ENCODE peak calls at places on chromosomes 4 and X, in eight cellular contexts. O is gastrocnemius medialis, H is uterus, K is A549, X is endothelial cell of umbilical vein, F is Peyer's patch, N is right lobe of liver, Q is tibial nerve. J is an unnamed sample.

GRCh38 chr4:150135134-150135773 is 57.0 kb downstream of the DCLK2 start:
- DNase-seq in H (no peak), F (no peak), K (no peak), X (no peak), Q (no peak), N (no peak), O (no peak), J (no peak)

GRCh38 chr4:78312989-78313753 is 238.4 kb upstream of the ANXA3 start:
- DNase-seq in F (no peak), H (no peak), Q (no peak), O (no peak), N (no peak), X (no peak), K (no peak), J (no peak)

GRCh38 chr4:142036795-142037583 is 400.6 kb downstream of the IL15 start:
- DNase-seq in H (no peak), X (peak), O (no peak), N (no peak), K (peak), F (no peak), Q (no peak), J (no peak)

GRCh38 chrX:43969504-43970501 is 3.4 kb downstream of the NDP start:
- DNase-seq in X (no peak), F (no peak), O (no peak), H (peak), Q (no peak), K (peak), N (no peak), J (no peak)

GRCh38 chr4:79297029-79297428 is 28.8 kb downstream of the NAA11 start:
- DNase-seq in F (no peak), H (no peak), X (no peak), N (no peak), K (no peak), Q (no peak), O (no peak), J (no peak)

GRCh38 chr4:150583287-150584197 is 1.6 kb downstream of the MAB21L2 start:
- DNase-seq in N (peak), Q (no peak), K (no peak), O (peak), H (no peak), X (peak), F (no peak), J (no peak)

GRCh38 chrX:13401724-13402123 is 81.9 kb upstream of the ATXN3L start:
- DNase-seq in H (no peak), O (no peak), K (no peak), Q (no peak), F (no peak), X (no peak), N (no peak), J (no peak)

GRCh38 chr4:37243722-37244582 is 591 bp upstream of the NWD2 start:
- DNase-seq in H (no peak), N (no peak), F (no peak), K (peak), Q (no peak), O (no peak), X (no peak), J (no peak)

GRCh38 chr4:43843501-43843900 is 605.1 kb downstream of the KCTD8 start:
- DNase-seq in H (no peak), O (no peak), Q (no peak), X (no peak), N (no peak), F (no peak), K (no peak), J (no peak)

GRCh38 chr4:25976780-25977179 is 62.8 kb downstream of the SMIM20 start:
- DNase-seq in N (no peak), O (no peak), X (no peak), Q (no peak), H (no peak), K (no peak), F (no peak), J (no peak)

GRCh38 chrX:124395145-124395858 is 48.9 kb downstream of the SH2D1A start:
- DNase-seq in Q (no peak), F (no peak), N (no peak), H (no peak), O (no peak), K (no peak), X (no peak), J (no peak)

GRCh38 chr4:5839751-5840674 is 52.9 kb downstream of the CRMP1 start:
- DNase-seq in H (peak), K (no peak), N (no peak), F (no peak), O (peak), Q (no peak), X (no peak), J (no peak)

GRCh38 chrX:44651347-44651746 is 108.7 kb upstream of the FUNDC1 start:
- DNase-seq in N (no peak), Q (no peak), O (peak), F (no peak), H (no peak), K (no peak), X (no peak), J (peak)

GRCh38 chrX:130109429-130110378 is 593 bp downstream of the ELF4 start:
- DNase-seq in H (no peak), X (no peak), F (no peak), Q (no peak), N (no peak), K (peak), O (no peak), J (peak)

GRCh38 chrX:130111220-130111934 is 1.1 kb upstream of the ELF4 start:
- DNase-seq in X (no peak), H (no peak), Q (no peak), N (no peak), F (no peak), K (peak), O (no peak), J (no peak)

GRCh38 chrX:130108647-130109428 is 1.5 kb downstream of the ELF4 start:
- DNase-seq in N (no peak), H (no peak), K (peak), O (peak), X (no peak), Q (no peak), F (peak), J (no peak)

GRCh38 chrX:130111935-130112221 is 1.6 kb upstream of the ELF4 start:
- DNase-seq in X (no peak), O (no peak), Q (no peak), F (no peak), N (no peak), K (no peak), H (no peak), J (no peak)

GRCh38 chrX:130110379-130111219 is at the start of gene ELF4:
- DNase-seq in K (peak), Q (no peak), H (peak), F (peak), O (no peak), N (no peak), X (no peak), J (peak)
- TF ChIP-seq POLR2A in K (peak), Q (no peak), H (no peak), F (peak), O (no peak), N (no peak), X (no peak), J (no peak)

GRCh38 chr4:80803337-80803736 is 227.2 kb upstream of the BMP3 start:
- DNase-seq in Q (no peak), K (no peak), H (no peak), O (no peak), F (no peak), N (no peak), X (no peak), J (no peak)

GRCh38 chr4:80798082-80798481 is 232.4 kb upstream of the BMP3 start:
- DNase-seq in Q (no peak), H (no peak), K (no peak), N (no peak), X (no peak), F (no peak), O (no peak), J (no peak)
- TF ChIP-seq POLR2A in Q (no peak), H (no peak), K (no peak), N (no peak), X (no peak), F (no peak), O (no peak), J (no peak)

GRCh38 chr4:24419147-24420034 is 165.0 kb downstream of the DHX15 start:
- DNase-seq in F (peak), K (peak), H (peak), Q (peak), O (peak), X (peak), N (peak), J (peak)

GRCh38 chr4:24425868-24426267 is 158.5 kb downstream of the DHX15 start:
- DNase-seq in Q (no peak), F (no peak), H (no peak), K (no peak), O (no peak), X (no peak), N (no peak), J (no peak)

GRCh38 chr4:24422644-24423043 is 161.7 kb downstream of the DHX15 start:
- DNase-seq in X (no peak), N (no peak), Q (no peak), H (no peak), O (no peak), F (no peak), K (no peak), J (no peak)

GRCh38 chr4:24428850-24429249 is 155.5 kb downstream of the DHX15 start:
- DNase-seq in O (no peak), K (no peak), Q (no peak), X (no peak), F (no peak), H (no peak), N (peak), J (no peak)

DNA sequence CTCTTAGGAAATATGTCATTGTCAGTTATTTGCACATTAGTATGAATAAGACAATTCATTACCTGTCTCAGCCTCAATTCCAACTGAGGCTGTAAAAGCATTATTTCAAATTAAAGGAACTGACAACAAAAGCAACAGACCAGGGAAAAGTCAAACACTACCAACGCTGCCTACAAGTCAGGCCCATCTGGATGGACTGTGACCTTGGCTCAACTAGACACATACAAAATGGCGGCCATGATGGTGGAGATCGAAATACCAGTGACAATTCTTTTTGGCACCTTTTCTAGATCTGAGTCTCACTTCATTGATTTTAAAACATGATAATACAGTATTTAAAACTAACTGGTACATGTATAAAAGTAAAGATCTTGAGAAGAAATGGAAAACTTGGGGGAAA is 160.7 kb downstream of the DHX15 start:
- DNase-seq in O (no peak), N (no peak), Q (no peak), H (no peak), K (no peak), X (no peak), F (no peak), J (no peak)
- TF ChIP-seq POLR2A in O (no peak), N (no peak), Q (no peak), H (no peak), K (no peak), X (no peak), F (no peak), J (no peak)

GRCh38 chr4:126267689-126268088 is 952.9 kb downstream of the FAT4 start:
- DNase-seq in O (no peak), H (no peak), F (no peak), K (peak), N (no peak), Q (no peak), X (no peak), J (no peak)

GRCh38 chr4:126268106-126268505 is 953.4 kb downstream of the FAT4 start:
- DNase-seq in F (no peak), Q (no peak), H (no peak), N (no peak), X (no peak), K (no peak), O (no peak), J (no peak)

GRCh38 chr4:126269106-126269505 is 954.4 kb downstream of the FAT4 start:
- DNase-seq in F (no peak), Q (no peak), X (no peak), N (no peak), K (no peak), O (no peak), H (no peak), J (no peak)

GRCh38 chr4:126264839-126265238 is 950.1 kb downstream of the FAT4 start:
- DNase-seq in Q (no peak), X (no peak), K (no peak), O (no peak), F (no peak), H (no peak), N (no peak), J (no peak)

DNA sequence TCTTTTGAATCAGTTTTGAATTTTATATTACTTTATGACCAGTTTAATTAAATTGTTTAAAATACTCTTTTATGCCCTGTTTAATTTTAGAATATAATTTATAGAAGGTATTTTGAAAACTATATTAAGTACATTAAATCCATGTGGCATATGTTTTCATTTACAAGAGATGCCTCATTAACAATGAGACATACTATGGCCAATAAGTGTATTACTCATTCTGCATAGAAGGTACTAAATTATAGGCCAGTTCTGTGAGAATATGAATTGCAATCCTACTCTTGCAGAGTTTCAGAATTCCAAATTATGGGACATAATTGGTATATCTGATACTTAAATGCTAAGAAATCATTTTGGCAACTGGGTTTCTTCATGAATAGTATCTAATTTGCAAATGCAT is 951.1 kb downstream of the FAT4 start:
- DNase-seq in F (no peak), N (no peak), X (no peak), K (no peak), Q (no peak), O (no peak), H (no peak), J (no peak)
- TF ChIP-seq POLR2A in F (no peak), N (no peak), X (no peak), K (no peak), Q (no peak), O (no peak), H (no peak), J (no peak)

GRCh38 chr4:178856139-178856800 is 1414.0 kb upstream of the AGA start:
- DNase-seq in F (no peak), N (no peak), Q (no peak), X (no peak), K (no peak), O (no peak), H (no peak), J (no peak)
- TF ChIP-seq POLR2A in F (no peak), N (no peak), Q (no peak), X (no peak), K (no peak), O (no peak), H (no peak), J (no peak)

GRCh38 chr4:99848576-99848975 is 31.9 kb downstream of the DAPP1 start:
- DNase-seq in X (no peak), F (no peak), Q (no peak), N (no peak), H (no peak), K (no peak), O (no peak), J (no peak)
- TF ChIP-seq POLR2A in X (no peak), F (no peak), Q (no peak), N (no peak), H (no peak), K (no peak), O (no peak), J (no peak)

GRCh38 chrX:42715689-42716022 is 62.3 kb downstream of the PPP1R2C start:
- DNase-seq in H (no peak), X (no peak), F (no peak), Q (no peak), N (no peak), O (no peak), K (no peak), J (no peak)

GRCh38 chrX:42714981-42715688 is 62.8 kb downstream of the PPP1R2C start:
- DNase-seq in H (no peak), X (peak), O (no peak), N (peak), K (peak), Q (no peak), F (peak), J (peak)

GRCh38 chrX:42725196-42725595 is 52.8 kb downstream of the PPP1R2C start:
- DNase-seq in X (no peak), K (no peak), F (no peak), N (no peak), Q (no peak), H (no peak), O (no peak), J (no peak)

GRCh38 chrX:42720209-42720608 is 57.8 kb downstream of the PPP1R2C start:
- DNase-seq in F (no peak), N (no peak), H (no peak), O (no peak), X (no peak), Q (no peak), K (no peak), J (no peak)
- TF ChIP-seq POLR2A in F (no peak), N (no peak), H (no peak), O (no peak), X (no peak), Q (no peak), K (no peak), J (no peak)

GRCh38 chr4:121697626-121698025 is 846 bp upstream of the ANXA5 start:
- DNase-seq in K (no peak), H (no peak), X (no peak), F (peak), O (no peak), Q (no peak), N (no peak), J (no peak)

GRCh38 chr4:121693450-121693849 is 3.3 kb downstream of the ANXA5 start:
- DNase-seq in Q (no peak), K (no peak), F (no peak), N (no peak), X (no peak), H (no peak), O (no peak), J (no peak)

GRCh38 chr4:121696140-121696640 is 590 bp downstream of the ANXA5 start:
- DNase-seq in O (peak), N (peak), H (peak), K (peak), F (peak), X (peak), Q (peak), J (peak)

GRCh38 chr4:121698119-121698732 is 1.4 kb upstream of the ANXA5 start:
- DNase-seq in H (no peak), O (no peak), N (no peak), X (no peak), F (no peak), K (no peak), Q (no peak), J (no peak)

GRCh38 chr4:121696641-121697461 is at the start of gene ANXA5:
- DNase-seq in O (peak), F (peak), K (peak), N (peak), X (peak), Q (peak), H (peak), J (peak)
- TF ChIP-seq POLR2A in O (peak), F (peak), K (peak), N (peak), X (peak), Q (no peak), H (peak), J (peak)

GRCh38 chr4:154549894-154550790 is at the start of gene PLRG1:
- DNase-seq in F (peak), O (peak), X (peak), K (peak), Q (peak), N (peak), H (peak), J (peak)
- TF ChIP-seq POLR2A in F (peak), O (peak), X (peak), K (peak), Q (peak), N (peak), H (peak), J (peak)

GRCh38 chr4:77156533-77156911 is 485 bp upstream of the CCNG2 start:
- DNase-seq in N (peak), F (peak), H (peak), K (peak), O (peak), X (peak), Q (peak), J (peak)
- TF ChIP-seq POLR2A in N (peak), F (peak), H (peak), K (peak), O (no peak), X (peak), Q (peak), J (peak)

J was measured in body of pancreas.